ENCODE peak calls at places on chromosomes 6 and 20, in four cellular contexts. One of them, this sample, is unnamed.

GRCh38 chr6:34806738-34807453 is 15.0 kb downstream of the BLTP3A start:
- DNase-seq in adrenal gland: no peak
- DNase-seq in foreskin fibroblast: peak
- DNase-seq in NB4: no peak
- DNase-seq in this sample: no peak

GRCh38 chr6:152496731-152497130 is 140.4 kb downstream of the SYNE1 start:
- DNase-seq in adrenal gland: no peak
- DNase-seq in foreskin fibroblast: no peak
- DNase-seq in NB4: no peak
- DNase-seq in this sample: no peak

GRCh38 chr6:161618816-161619454 is 345.1 kb upstream of the AGPAT4 start:
- DNase-seq in adrenal gland: peak
- DNase-seq in foreskin fibroblast: peak
- DNase-seq in NB4: peak
- DNase-seq in this sample: peak

GRCh38 chr6:111173946-111174345 is 86.6 kb downstream of the SLC16A10 start:
- DNase-seq in adrenal gland: no peak
- DNase-seq in foreskin fibroblast: no peak
- DNase-seq in NB4: no peak
- DNase-seq in this sample: no peak

GRCh38 chr20:36525620-36526365 is 15.5 kb upstream of the MYL9 start:
- DNase-seq in adrenal gland: no peak
- DNase-seq in foreskin fibroblast: no peak
- DNase-seq in NB4: no peak
- DNase-seq in this sample: no peak

GRCh38 chr20:15342987-15343639 is 1005.7 kb upstream of the FLRT3 start:
- DNase-seq in adrenal gland: no peak
- DNase-seq in foreskin fibroblast: peak
- DNase-seq in NB4: no peak
- DNase-seq in this sample: no peak

GRCh38 chr6:127880452-127880851 is 20.4 kb downstream of the THEMIS start:
- DNase-seq in adrenal gland: no peak
- DNase-seq in foreskin fibroblast: no peak
- DNase-seq in NB4: no peak
- DNase-seq in this sample: no peak

GRCh38 chr20:50625986-50626677 is 65.2 kb downstream of the RIPOR3 start:
- DNase-seq in adrenal gland: no peak
- DNase-seq in foreskin fibroblast: peak
- DNase-seq in NB4: peak
- DNase-seq in this sample: peak

GRCh38 chr6:162123797-162124196 is 603.8 kb downstream of the PRKN start:
- DNase-seq in adrenal gland: no peak
- DNase-seq in foreskin fibroblast: peak
- DNase-seq in NB4: peak
- DNase-seq in this sample: no peak

GRCh38 chr6:74749211-74750142 is 456.4 kb downstream of the COL12A1 start:
- DNase-seq in adrenal gland: no peak
- DNase-seq in foreskin fibroblast: no peak
- DNase-seq in NB4: no peak
- DNase-seq in this sample: peak

DNA sequence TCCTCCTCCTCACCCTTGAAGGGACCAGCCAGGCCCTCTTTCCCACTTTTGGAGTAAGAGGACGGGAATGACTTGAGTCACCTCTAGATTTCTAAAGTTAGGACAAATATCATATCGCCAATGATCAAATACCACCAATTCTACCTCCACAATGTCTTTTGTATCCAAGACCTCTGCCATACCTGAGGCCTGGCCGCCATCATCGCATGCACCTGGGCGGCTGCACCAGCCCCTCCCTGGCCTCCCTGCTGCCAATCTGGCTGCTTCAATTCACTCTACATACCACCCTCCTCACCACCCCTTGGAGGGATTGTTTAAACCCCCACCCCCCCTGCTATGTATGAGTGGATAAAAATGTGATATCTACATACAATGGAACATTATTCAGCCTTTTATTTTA is 75.0 kb upstream of the RALY start:
- DNase-seq in adrenal gland: no peak
- DNase-seq in foreskin fibroblast: no peak
- DNase-seq in NB4: no peak
- DNase-seq in this sample: no peak
- TF ChIP-seq CTCF in adrenal gland: no peak
- TF ChIP-seq CTCF in foreskin fibroblast: no peak
- TF ChIP-seq CTCF in NB4: no peak
- TF ChIP-seq CTCF in this sample: no peak

DNA sequence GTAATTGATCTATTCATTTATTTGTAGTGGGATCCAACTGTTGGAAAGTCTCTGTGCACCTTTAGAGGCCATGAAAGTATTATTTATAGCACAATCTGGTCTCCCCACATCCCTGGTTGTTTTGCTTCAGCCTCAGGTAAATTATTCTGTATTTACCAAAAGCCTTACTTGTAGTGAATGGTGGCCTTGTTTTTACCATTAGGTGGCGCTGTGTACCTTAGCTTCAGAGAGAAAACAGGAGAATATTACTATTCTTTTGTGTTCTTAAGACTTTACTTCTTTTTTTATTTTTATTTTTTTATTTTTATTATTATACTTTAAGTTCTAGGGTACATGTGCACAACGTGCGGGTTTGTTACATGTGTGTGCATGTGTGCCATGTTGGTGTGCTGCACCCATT is 23.7 kb downstream of the PEX7 start:
- DNase-seq in adrenal gland: peak
- DNase-seq in foreskin fibroblast: peak
- DNase-seq in NB4: peak
- DNase-seq in this sample: no peak
- TF ChIP-seq CTCF in adrenal gland: peak
- TF ChIP-seq CTCF in foreskin fibroblast: peak
- TF ChIP-seq CTCF in NB4: peak
- TF ChIP-seq CTCF in this sample: peak

DNA sequence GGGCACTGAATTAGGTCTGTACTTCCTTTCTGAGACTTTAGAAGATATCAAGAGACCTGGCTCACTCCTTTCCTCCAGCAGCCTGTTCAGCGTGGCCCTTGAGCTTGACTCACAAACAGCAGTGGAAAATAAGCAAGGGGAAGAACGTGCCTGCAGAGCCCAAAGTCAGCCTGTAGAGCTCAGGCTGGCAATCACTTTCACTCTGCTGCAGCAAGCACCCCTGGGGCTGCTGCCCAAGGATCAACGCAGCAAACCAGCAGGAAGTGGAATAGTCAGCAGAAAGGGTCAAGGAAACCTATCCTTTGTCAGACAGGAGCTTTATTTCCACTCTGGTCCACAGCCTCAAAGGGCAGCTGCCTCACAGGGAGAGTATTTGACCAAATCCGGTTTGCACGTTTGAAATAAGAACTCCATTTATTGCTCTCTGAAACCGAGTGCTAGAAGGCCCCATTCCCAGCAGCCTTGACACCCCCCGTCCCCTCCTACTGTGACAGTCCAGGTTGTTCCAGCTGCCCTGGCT is 77.4 kb downstream of the PRDM1 start:
- DNase-seq in adrenal gland: peak
- DNase-seq in foreskin fibroblast: peak
- DNase-seq in NB4: peak
- DNase-seq in this sample: no peak
- TF ChIP-seq CTCF in adrenal gland: no peak
- TF ChIP-seq CTCF in foreskin fibroblast: no peak
- TF ChIP-seq CTCF in NB4: no peak
- TF ChIP-seq CTCF in this sample: no peak

DNA sequence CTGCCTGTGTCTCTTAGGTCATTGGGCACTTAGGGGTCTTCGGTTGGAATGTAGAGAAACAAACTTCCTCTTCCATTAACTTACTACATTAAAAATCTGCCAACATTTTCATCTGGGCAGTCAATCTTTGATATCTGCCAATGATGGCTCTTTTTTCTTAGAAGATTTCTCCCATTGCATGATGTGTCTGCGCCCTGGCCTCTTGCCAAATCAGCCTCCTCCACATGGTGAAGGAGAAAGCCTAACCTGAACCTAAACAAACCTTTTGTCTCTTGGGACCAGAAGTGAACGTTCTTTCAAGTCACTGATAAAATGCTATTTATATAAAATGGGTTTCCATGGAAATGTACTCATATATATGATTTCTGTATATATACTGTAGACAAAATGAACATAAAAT is 998.9 kb upstream of the GJE1 start:
- DNase-seq in adrenal gland: no peak
- DNase-seq in foreskin fibroblast: no peak
- DNase-seq in NB4: no peak
- DNase-seq in this sample: no peak
- TF ChIP-seq CTCF in adrenal gland: no peak
- TF ChIP-seq CTCF in foreskin fibroblast: no peak
- TF ChIP-seq CTCF in NB4: no peak
- TF ChIP-seq CTCF in this sample: no peak

GRCh38 chr20:54606384-54606783 is 131.0 kb downstream of the DOK5 start:
- DNase-seq in adrenal gland: no peak
- DNase-seq in foreskin fibroblast: peak
- DNase-seq in NB4: peak
- DNase-seq in this sample: no peak

GRCh38 chr20:54608039-54608745 is 132.8 kb downstream of the DOK5 start:
- DNase-seq in adrenal gland: no peak
- DNase-seq in foreskin fibroblast: no peak
- DNase-seq in NB4: no peak
- DNase-seq in this sample: no peak

GRCh38 chr20:54601831-54602515 is 126.6 kb downstream of the DOK5 start:
- DNase-seq in adrenal gland: no peak
- DNase-seq in foreskin fibroblast: peak
- DNase-seq in NB4: no peak
- DNase-seq in this sample: no peak

GRCh38 chr20:54608978-54609377 is 133.6 kb downstream of the DOK5 start:
- DNase-seq in adrenal gland: no peak
- DNase-seq in foreskin fibroblast: no peak
- DNase-seq in NB4: no peak
- DNase-seq in this sample: no peak

DNA sequence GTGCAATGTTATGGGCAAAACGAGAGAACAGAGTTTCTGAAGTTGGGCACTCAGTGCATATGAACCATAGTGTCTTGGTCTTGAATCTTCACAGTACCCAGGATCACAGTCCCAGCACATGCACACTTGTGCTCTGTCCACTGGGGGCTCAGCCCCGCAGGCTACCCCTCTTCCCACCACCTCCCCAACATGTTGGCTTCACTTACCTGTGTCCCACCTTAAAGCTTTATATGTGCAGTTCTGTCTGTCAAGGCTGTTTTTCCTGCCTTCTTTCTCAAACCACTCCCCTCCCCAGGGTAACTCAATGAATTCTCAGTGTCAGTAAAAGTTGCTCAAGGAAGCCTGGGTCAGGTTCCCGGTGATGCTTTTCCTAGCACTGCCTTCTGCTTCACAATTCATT is 129.9 kb downstream of the DOK5 start:
- DNase-seq in adrenal gland: no peak
- DNase-seq in foreskin fibroblast: no peak
- DNase-seq in NB4: no peak
- DNase-seq in this sample: no peak
- TF ChIP-seq CTCF in adrenal gland: no peak
- TF ChIP-seq CTCF in foreskin fibroblast: no peak
- TF ChIP-seq CTCF in NB4: no peak
- TF ChIP-seq CTCF in this sample: no peak

GRCh38 chr20:6525447-6526303 is 241.8 kb upstream of the BMP2 start:
- DNase-seq in adrenal gland: no peak
- DNase-seq in foreskin fibroblast: no peak
- DNase-seq in NB4: peak
- DNase-seq in this sample: no peak
- TF ChIP-seq CTCF in adrenal gland: no peak
- TF ChIP-seq CTCF in foreskin fibroblast: no peak
- TF ChIP-seq CTCF in NB4: peak
- TF ChIP-seq CTCF in this sample: no peak

DNA sequence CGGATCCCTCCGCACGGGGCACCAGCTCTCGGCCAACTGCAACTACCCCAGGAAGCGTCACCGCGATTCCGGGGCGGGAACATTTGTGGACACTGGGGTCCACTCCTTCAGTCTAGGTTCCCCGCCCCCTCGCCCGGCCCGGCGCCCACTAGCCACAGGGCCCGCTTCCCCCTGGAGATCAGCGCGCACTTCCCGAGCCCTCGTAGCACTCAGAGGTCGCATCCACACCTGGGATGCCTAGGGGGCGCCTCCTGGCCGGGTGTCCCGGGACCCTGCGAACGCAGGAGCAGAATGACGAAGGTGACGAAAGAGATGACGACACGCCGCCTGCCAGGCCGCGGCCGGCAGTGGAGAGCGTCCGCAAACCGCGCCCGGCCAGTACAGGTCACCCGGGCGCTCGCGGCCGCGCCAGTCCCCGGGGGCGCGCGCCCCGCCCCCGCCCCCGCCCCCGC is 309 bp upstream of the AIG1 start:
- DNase-seq in adrenal gland: peak
- DNase-seq in foreskin fibroblast: peak
- DNase-seq in NB4: peak
- DNase-seq in this sample: peak
- TF ChIP-seq CTCF in adrenal gland: no peak
- TF ChIP-seq CTCF in foreskin fibroblast: peak
- TF ChIP-seq CTCF in NB4: no peak
- TF ChIP-seq CTCF in this sample: no peak

This sample was measured in glutamatergic neuron.